ENCODE peak calls at places on chromosome 21, in ten cellular contexts. N is hypothalamus, O is ELF-1, I is ovary, J is NCI-H524, Q is GM19239, G is retina, C is NCI-H1105, M is stomach, E is iris pigment epithelial cell. R is an unnamed sample.
A peak's percentile ranks its signal among the peaks of the same experiment; 100 is the strongest.

GRCh38 chr21:35849131-35849530 is 211.2 kb downstream of the SETD4 start:
- DNase-seq in N (no peak), O (no peak), I (no peak), J (no peak), Q (no peak), G (no peak), C (no peak), M (no peak), E (peak; percentile 3), R (no peak)

GRCh38 chr21:46091631-46092025 is 6.3 kb upstream of the COL6A2 start:
- DNase-seq in N (no peak), O (peak; percentile 0), I (peak; percentile 35), J (no peak), Q (no peak), G (no peak), C (no peak), M (no peak), E (no peak), R (no peak)

GRCh38 chr21:16377857-16378256 is 648.1 kb downstream of the USP25 start:
- DNase-seq in N (no peak), O (no peak), I (no peak), J (no peak), Q (no peak), G (no peak), C (no peak), M (no peak), E (no peak), R (no peak)

GRCh38 chr21:27424601-27425000 is 457.7 kb upstream of the ADAMTS5 start:
- DNase-seq in N (no peak), O (no peak), I (no peak), J (no peak), Q (no peak), G (no peak), C (no peak), M (no peak), E (peak; percentile 37), R (no peak)

GRCh38 chr21:25283720-25284119 is 323.6 kb downstream of the MRPL39 start:
- DNase-seq in N (no peak), O (peak; percentile 4), I (no peak), J (no peak), Q (no peak), G (no peak), C (no peak), M (no peak), E (peak; percentile 41), R (peak; percentile 39)

GRCh38 chr21:30340714-30341573 is 3.5 kb upstream of the KRTAP27-1 start:
- DNase-seq in N (no peak), O (peak; percentile 1), I (no peak), J (no peak), Q (no peak), G (no peak), C (no peak), M (peak; percentile 56), E (peak; percentile 55), R (peak; percentile 29)

GRCh38 chr21:28936036-28936435 is 56.6 kb downstream of the LTN1 start:
- DNase-seq in N (no peak), O (no peak), I (no peak), J (no peak), Q (no peak), G (no peak), C (no peak), M (no peak), E (no peak), R (no peak)

GRCh38 chr21:44989538-44989888 is 49.7 kb downstream of the SLX9 start:
- DNase-seq in N (no peak), O (no peak), I (peak; percentile 66), J (no peak), Q (no peak), G (no peak), C (no peak), M (no peak), E (peak; percentile 66), R (no peak)

GRCh38 chr21:39062196-39062900 is 120.9 kb downstream of the PSMG1 start:
- DNase-seq in N (no peak), O (no peak), I (no peak), J (no peak), Q (no peak), G (no peak), C (no peak), M (no peak), E (no peak), R (no peak)

GRCh38 chr21:45970674-45971486 is 10.7 kb upstream of the COL6A1 start:
- DNase-seq in N (peak; percentile 34), O (peak; percentile 75), I (peak; percentile 86), J (peak; percentile 20), Q (no peak), G (peak; percentile 89), C (peak; percentile 15), M (no peak), E (peak; percentile 19), R (peak; percentile 34)

GRCh38 chr21:29360799-29361765 is 62.4 kb downstream of the BACH1 start:
- DNase-seq in N (peak; percentile 11), O (no peak), I (no peak), J (no peak), Q (no peak), G (no peak), C (no peak), M (no peak), E (no peak), R (peak; percentile 32)

GRCh38 chr21:35316933-35317332 is 267.8 kb upstream of the RUNX1 start:
- DNase-seq in N (no peak), O (peak; percentile 12), I (no peak), J (no peak), Q (no peak), G (no peak), C (no peak), M (no peak), E (peak; percentile 79), R (no peak)

GRCh38 chr21:31222142-31222541 is 121.9 kb downstream of the TIAM1 start:
- DNase-seq in N (no peak), O (no peak), I (no peak), J (no peak), Q (no peak), G (no peak), C (peak; percentile 25), M (no peak), E (peak; percentile 86), R (no peak)

GRCh38 chr21:41750051-41750450 is 16.8 kb downstream of the RIPK4 start:
- DNase-seq in N (no peak), O (no peak), I (no peak), J (no peak), Q (no peak), G (no peak), C (no peak), M (no peak), E (no peak), R (no peak)

GRCh38 chr21:28018741-28019669 is 973.7 kb downstream of the LTN1 start:
- DNase-seq in N (peak; percentile 78), O (peak; percentile 2), I (no peak), J (no peak), Q (no peak), G (no peak), C (no peak), M (no peak), E (peak; percentile 3), R (peak; percentile 62)

GRCh38 chr21:15060776-15061175 is 4.0 kb downstream of the NRIP1 start:
- DNase-seq in N (no peak), O (no peak), I (no peak), J (peak; percentile 25), Q (no peak), G (no peak), C (no peak), M (no peak), E (peak; percentile 61), R (no peak)

R was measured in ACHN.